ENCODE peak calls at places on chromosomes 11 and 22, in five cellular contexts. I, Q, W, Y and S are unnamed samples.

GRCh38 chr11:1883342-1884122 is 8.2 kb downstream of the PRR33 start:
- DNase-seq in Y (no peak), W (peak; percentile 71), Q (no peak), I (no peak), S (no peak)

GRCh38 chr11:2084721-2085120 is 54.5 kb downstream of the IGF2 start:
- DNase-seq in I (no peak), Q (no peak), W (peak; percentile 41), Y (no peak), S (no peak)

GRCh38 chr11:2945757-2946287 is 16.6 kb upstream of the PHLDA2 start:
- DNase-seq in W (no peak), Q (no peak), I (no peak), Y (no peak), S (no peak)

GRCh38 chr11:59754494-59754858 is 700 bp upstream of the STX3 start:
- DNase-seq in Q (no peak), Y (peak; percentile 56), I (peak; percentile 46), W (peak; percentile 85), S (peak; percentile 63)

GRCh38 chr11:121134758-121135312 is 33.8 kb downstream of the TECTA start:
- DNase-seq in Q (no peak), Y (no peak), I (no peak), W (no peak), S (no peak)

GRCh38 chr11:66136752-66137123 is 66.7 kb downstream of the PACS1 start:
- DNase-seq in Y (no peak), Q (no peak), I (no peak), W (no peak), S (no peak)

GRCh38 chr11:36751251-36751839 is 153.3 kb upstream of the RAG2 start:
- DNase-seq in I (no peak), Q (no peak), W (no peak), Y (no peak), S (no peak)

GRCh38 chr22:48182036-48182435 is 1419.6 kb downstream of the TBC1D22A start:
- DNase-seq in I (no peak), Q (no peak), W (no peak), Y (no peak), S (no peak)

GRCh38 chr11:5737672-5738071 is 1.4 kb downstream of the OR56B1 start:
- DNase-seq in W (no peak), Y (no peak), I (no peak), Q (no peak), S (no peak)

GRCh38 chr11:125229006-125229405 is 64.5 kb downstream of the PKNOX2 start:
- DNase-seq in Q (no peak), Y (no peak), W (no peak), I (no peak), S (no peak)

GRCh38 chr11:121464352-121464946 is 11.7 kb upstream of the SORL1-AS1 start:
- DNase-seq in I (peak; percentile 51), Q (peak; percentile 81), Y (no peak), W (peak; percentile 81), S (no peak)

GRCh38 chr22:27726726-27727449 is 74.7 kb downstream of the MN1 start:
- DNase-seq in I (peak; percentile 28), Y (no peak), Q (no peak), W (no peak), S (peak; percentile 92)

GRCh38 chr11:83836883-83837654 is 550.9 kb upstream of the CCDC90B start:
- DNase-seq in Q (peak; percentile 24), W (no peak), I (peak; percentile 13), Y (peak; percentile 58), S (peak; percentile 14)
- TF ChIP-seq POLR2A in Q (no peak), W (no peak), I (no peak), Y (no peak), S (no peak)

GRCh38 chr11:75344761-75345454 is 6.6 kb downstream of the ARRB1 start:
- DNase-seq in Q (no peak), I (no peak), W (no peak), Y (no peak), S (no peak)

GRCh38 chr11:75341583-75341982 is 9.9 kb downstream of the ARRB1 start:
- DNase-seq in Q (no peak), W (no peak), Y (no peak), I (no peak), S (no peak)

GRCh38 chr11:75344186-75344585 is 7.3 kb downstream of the ARRB1 start:
- DNase-seq in I (no peak), Q (no peak), Y (no peak), W (no peak), S (no peak)

GRCh38 chr11:75342231-75342918 is 9.1 kb downstream of the ARRB1 start:
- DNase-seq in W (no peak), Q (no peak), Y (no peak), I (no peak), S (no peak)

DNA sequence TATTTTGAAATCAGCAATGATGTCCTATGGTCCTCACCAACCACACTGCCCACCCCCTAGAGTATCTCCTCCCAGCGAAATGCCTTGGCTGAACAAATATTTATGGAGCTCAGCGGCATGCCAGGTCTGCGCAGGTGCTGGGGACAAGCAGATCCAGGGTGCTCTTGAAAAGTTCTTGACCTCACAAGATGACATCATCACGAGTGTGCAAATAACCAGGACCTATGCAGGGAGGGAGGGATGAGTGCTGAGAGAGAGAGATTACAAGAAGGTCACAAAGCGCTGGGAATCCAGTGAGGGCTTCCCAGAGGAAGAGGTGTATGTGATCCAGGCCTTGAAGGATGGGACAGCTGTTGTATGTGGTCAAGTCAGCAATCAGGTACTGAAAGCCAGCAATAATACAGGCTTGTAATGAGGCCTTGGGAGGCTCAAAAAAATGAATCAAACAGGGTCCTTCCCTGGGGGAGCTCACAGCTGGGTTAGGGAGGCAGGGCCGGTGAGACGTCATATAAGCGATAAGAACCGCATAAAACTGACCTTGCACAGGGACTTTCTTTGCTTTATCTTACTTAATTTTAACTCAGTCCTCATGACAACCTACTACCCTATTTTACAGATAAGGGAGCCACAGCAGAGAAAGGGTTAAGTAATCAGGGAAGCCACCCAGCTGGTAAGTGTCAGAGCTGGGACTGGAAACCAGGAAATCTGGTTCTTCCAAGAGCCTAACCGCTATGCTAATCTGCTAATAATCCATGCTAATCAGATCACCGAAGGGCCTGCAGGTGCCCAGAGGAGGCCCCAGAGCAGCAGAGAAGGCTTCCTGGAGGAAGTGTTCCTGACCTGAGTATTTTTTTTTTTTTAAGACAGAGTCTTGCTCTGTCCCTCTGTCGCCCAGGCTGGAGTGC is 8.2 kb downstream of the ARRB1 start:
- DNase-seq in I (no peak), Q (no peak), Y (peak; percentile 91), W (no peak), S (peak; percentile 66)
- TF ChIP-seq POLR2A in I (no peak), Q (no peak), Y (no peak), W (no peak), S (no peak)

GRCh38 chr22:38056969-38057841 is at the start of gene PICK1:
- DNase-seq in W (peak; percentile 95), Q (peak; percentile 91), I (peak; percentile 85), Y (peak; percentile 86), S (peak; percentile 81)
- TF ChIP-seq POLR2A in W (no peak), Q (peak; percentile 74), I (peak; percentile 59), Y (peak; percentile 39), S (no peak)

GRCh38 chr11:86741489-86742435 is 58.6 kb upstream of the PRSS23 start:
- DNase-seq in Q (no peak), I (no peak), W (no peak), Y (no peak), S (peak; percentile 36)
- TF ChIP-seq POLR2A in Q (no peak), I (no peak), W (no peak), Y (no peak), S (no peak)

GRCh38 chr11:57761301-57762234 is at the start of gene CTNND1:
- DNase-seq in I (peak; percentile 91), W (no peak), Q (peak; percentile 95), Y (peak; percentile 85), S (peak; percentile 90)
- TF ChIP-seq POLR2A in I (peak; percentile 98), W (no peak), Q (peak; percentile 78), Y (peak; percentile 91), S (peak; percentile 84)